ENCODE peak calls at places on chromosomes 3 and 15, in eight cellular contexts. W is right lobe of liver; U is activated CD8-positive, alpha-beta T cell treated with anti-CD3 and anti-CD28 coated beads for 36 hours; Z is pancreas; H is cardiac fibroblast; T is AG09309; M is fibroblast of mammary gland; I is heart right ventricle. X is an unnamed sample.

GRCh38 chr3:181948286-181948685 is 236.6 kb downstream of the SOX2 start:
- DNase-seq in W (no peak), T (no peak), H (no peak), M (no peak), U (no peak), Z (no peak), I (no peak), X (no peak)

GRCh38 chr15:67946701-67947100 is 106.9 kb upstream of the RNU6-1 start:
- DNase-seq in H (no peak), Z (no peak), T (no peak), M (no peak), W (no peak), U (no peak), I (no peak), X (no peak)

GRCh38 chr15:63025460-63025859 is 17.1 kb upstream of the TPM1 start:
- DNase-seq in U (no peak), M (no peak), H (no peak), Z (no peak), T (no peak), W (no peak), I (no peak), X (no peak)

GRCh38 chr3:69510481-69511031 is 124.7 kb upstream of the FRMD4B start:
- DNase-seq in T (no peak), W (no peak), H (no peak), Z (no peak), M (peak), I (no peak), U (no peak), X (no peak)

GRCh38 chr3:12446298-12446697 is 38.0 kb upstream of the TSEN2 start:
- DNase-seq in I (no peak), T (no peak), H (no peak), W (no peak), U (no peak), Z (no peak), M (no peak), X (no peak)

GRCh38 chr3:124850212-124850611 is 37.0 kb downstream of the ITGB5 start:
- DNase-seq in Z (no peak), H (no peak), W (no peak), M (no peak), I (no peak), U (no peak), T (no peak), X (no peak)

GRCh38 chr3:129793947-129794318 is 99.6 kb downstream of the TMCC1 start:
- DNase-seq in W (no peak), Z (no peak), M (peak), T (no peak), H (no peak), I (no peak), U (no peak), X (no peak)

GRCh38 chr15:78680416-78681068 is 39.5 kb upstream of the CHRNB4 start:
- DNase-seq in W (peak), Z (no peak), U (no peak), I (no peak), M (no peak), T (no peak), H (no peak), X (no peak)

GRCh38 chr3:38579146-38579545 is 70.3 kb downstream of the SCN5A start:
- DNase-seq in T (no peak), M (no peak), H (peak), W (no peak), Z (peak), U (no peak), I (peak), X (no peak)

GRCh38 chr15:61750271-61751084 is 309.8 kb downstream of the VPS13C start:
- DNase-seq in Z (no peak), M (no peak), U (no peak), W (no peak), I (no peak), T (no peak), H (no peak), X (no peak)

GRCh38 chr15:31574761-31575160 is 248.1 kb downstream of the KLF13 start:
- DNase-seq in W (no peak), I (no peak), U (no peak), Z (no peak), M (no peak), T (no peak), H (no peak), X (no peak)

GRCh38 chr3:12938258-12938711 is 96.9 kb upstream of the RPL32 start:
- DNase-seq in W (no peak), I (no peak), H (peak), U (no peak), M (peak), Z (no peak), T (no peak), X (no peak)

GRCh38 chr3:138578141-138578540 is 15.9 kb downstream of the CEP70 start:
- DNase-seq in H (no peak), U (no peak), Z (no peak), I (no peak), T (no peak), M (no peak), W (no peak), X (no peak)

GRCh38 chr3:161345023-161345422 is 26.3 kb downstream of the SPTSSB start:
- DNase-seq in I (no peak), Z (no peak), H (no peak), W (no peak), T (no peak), U (no peak), M (no peak), X (no peak)

GRCh38 chr3:117681619-117682018 is 972.0 kb downstream of the TUSC7 start:
- DNase-seq in I (no peak), Z (no peak), M (peak), W (no peak), T (peak), H (peak), U (no peak), X (no peak)

GRCh38 chr3:58628823-58629562 is 37.6 kb downstream of the FAM3D start:
- DNase-seq in U (no peak), W (no peak), H (peak), T (peak), I (no peak), Z (no peak), M (peak), X (no peak)

GRCh38 chr15:91186892-91187644 is 87.0 kb downstream of the SV2B start:
- DNase-seq in Z (no peak), U (peak), H (peak), T (no peak), W (no peak), M (peak), I (no peak), X (peak)

GRCh38 chr15:98077186-98077585 is 116.7 kb downstream of the ARRDC4 start:
- DNase-seq in T (no peak), U (no peak), H (peak), Z (no peak), I (no peak), W (no peak), M (peak), X (no peak)

GRCh38 chr3:190306513-190307163 is 15.6 kb downstream of the CLDN1 start:
- DNase-seq in M (peak), Z (no peak), T (peak), H (peak), I (no peak), W (peak), U (peak), X (no peak)

GRCh38 chr3:177212278-177212610 is 15.0 kb upstream of the TBL1XR1 start:
- DNase-seq in H (no peak), M (no peak), W (no peak), Z (no peak), U (no peak), T (no peak), I (no peak), X (no peak)

GRCh38 chr3:140753865-140754754 is 76.2 kb downstream of the TRIM42 start:
- DNase-seq in H (no peak), Z (no peak), W (no peak), U (no peak), I (no peak), T (no peak), M (no peak), X (no peak)

GRCh38 chr3:152026033-152026556 is 152.7 kb downstream of the SUCNR1 start:
- DNase-seq in T (peak), U (no peak), M (peak), H (peak), I (no peak), Z (no peak), W (no peak), X (no peak)

GRCh38 chr3:185797108-185797881 is 27.5 kb downstream of the IGF2BP2 start:
- DNase-seq in T (no peak), W (no peak), I (no peak), U (no peak), Z (no peak), H (no peak), M (no peak), X (no peak)

GRCh38 chr3:64163019-64163754 is 62.1 kb downstream of the PRICKLE2 start:
- DNase-seq in W (no peak), U (no peak), M (no peak), Z (no peak), H (no peak), I (no peak), T (no peak), X (no peak)

GRCh38 chr3:39668420-39668819 is 141.0 kb upstream of the MYRIP start:
- DNase-seq in U (peak), H (peak), T (peak), W (no peak), M (peak), I (no peak), Z (no peak), X (no peak)

GRCh38 chr3:128340198-128340903 is 126.3 kb downstream of the DNAJB8 start:
- DNase-seq in I (no peak), M (no peak), T (no peak), U (no peak), Z (peak), H (no peak), W (no peak), X (no peak)

GRCh38 chr15:81809543-81809942 is 236.3 kb downstream of the MEX3B start:
- DNase-seq in T (no peak), H (no peak), W (no peak), U (peak), Z (no peak), I (no peak), M (peak), X (no peak)

GRCh38 chr3:159432721-159433300 is 555.8 kb upstream of the IL12A start:
- DNase-seq in T (no peak), Z (no peak), U (no peak), H (peak), I (no peak), W (no peak), M (peak), X (no peak)

GRCh38 chr15:73886717-73887345 is 13.5 kb downstream of the TBC1D21 start:
- DNase-seq in Z (no peak), U (no peak), H (no peak), M (no peak), I (no peak), T (no peak), W (peak), X (no peak)

GRCh38 chr15:67185051-67185450 is 69.4 kb downstream of the AAGAB start:
- DNase-seq in M (no peak), I (no peak), H (no peak), Z (no peak), W (no peak), U (no peak), T (no peak), X (peak)

GRCh38 chr15:90322531-90322930 is 29.6 kb upstream of the ZNF774 start:
- DNase-seq in Z (no peak), W (no peak), H (no peak), T (no peak), I (no peak), U (no peak), M (no peak), X (no peak)

GRCh38 chr3:15476378-15476777 is 45.1 kb downstream of the COLQ start:
- DNase-seq in I (no peak), M (peak), T (no peak), U (no peak), Z (no peak), W (no peak), H (peak), X (no peak)

GRCh38 chr15:74368121-74368520 is 675 bp upstream of the CYP11A1 start:
- DNase-seq in W (no peak), I (no peak), Z (no peak), U (no peak), H (no peak), T (no peak), M (no peak), X (no peak)

GRCh38 chr3:104425416-104425815 is 941.3 kb upstream of the ALCAM start:
- DNase-seq in T (no peak), U (no peak), H (no peak), I (no peak), W (no peak), M (no peak), Z (no peak), X (no peak)

GRCh38 chr3:179454887-179455286 is 3.6 kb upstream of the GNB4 start:
- DNase-seq in M (peak), U (no peak), I (no peak), H (peak), W (no peak), T (no peak), Z (no peak), X (no peak)

GRCh38 chr3:126621627-126622345 is 33.1 kb downstream of the TXNRD3 start:
- DNase-seq in M (peak), I (no peak), T (no peak), H (peak), W (no peak), U (no peak), Z (no peak), X (no peak)

GRCh38 chr15:78628227-78628626 is 7.4 kb upstream of the CHRNA3 start:
- DNase-seq in Z (no peak), I (no peak), U (no peak), T (no peak), M (no peak), H (no peak), W (no peak), X (no peak)

GRCh38 chr3:122497425-122497824 is 17.3 kb downstream of the KPNA1 start:
- DNase-seq in Z (no peak), U (peak), M (peak), H (peak), I (no peak), T (peak), W (no peak), X (peak)

GRCh38 chr3:49869525-49870126 is at the start of gene CAMKV:
- DNase-seq in M (no peak), H (no peak), U (peak), W (no peak), T (no peak), Z (peak), I (no peak), X (peak)

GRCh38 chr3:13588221-13588701 is 39.3 kb downstream of the FBLN2 start:
- DNase-seq in T (no peak), H (no peak), W (no peak), U (no peak), Z (no peak), M (no peak), I (no peak), X (no peak)

DNA sequence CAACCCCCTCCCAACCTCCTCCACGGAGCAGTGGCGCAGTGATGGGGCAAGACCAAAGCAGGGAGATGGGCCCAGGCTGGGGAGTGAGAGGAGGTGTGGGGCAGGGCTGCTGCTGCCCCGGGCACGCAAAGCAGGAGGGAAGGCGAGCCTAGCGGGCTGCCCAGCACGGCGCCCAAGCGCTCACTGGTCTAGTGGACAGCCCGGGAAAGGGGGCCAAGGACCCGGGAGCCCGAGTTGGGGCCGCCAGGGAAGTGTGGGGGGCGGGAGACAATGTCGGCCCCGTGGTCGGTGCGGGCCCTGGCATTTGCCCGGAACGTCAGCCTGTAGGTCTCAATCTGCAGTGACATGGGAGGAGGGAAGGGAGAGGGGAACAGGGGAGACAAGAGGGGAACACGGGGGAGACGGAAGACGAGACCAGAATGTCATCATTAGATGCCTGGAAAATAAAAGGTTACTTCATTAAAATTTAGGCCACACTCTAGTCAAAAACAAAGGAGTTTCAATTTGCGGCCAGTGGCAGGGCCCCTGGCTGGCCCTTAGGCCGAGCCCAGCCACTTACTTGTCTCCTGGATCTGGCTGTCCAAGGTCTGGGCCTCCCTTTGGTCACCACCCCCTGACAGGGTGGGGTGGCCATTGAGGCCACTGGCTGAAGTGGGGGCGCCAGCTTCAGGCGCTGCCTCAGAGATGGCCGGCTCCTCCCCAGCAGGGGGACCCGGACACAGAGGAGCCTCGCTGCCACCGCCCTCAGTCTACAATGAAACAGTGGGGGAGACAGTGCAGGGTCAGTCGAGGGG is 49.9 kb downstream of the DHX30 start:
- DNase-seq in U (no peak), H (no peak), I (no peak), M (no peak), T (no peak), W (no peak), Z (no peak), X (no peak)
- TF ChIP-seq CTCF in U (no peak), H (no peak), I (no peak), M (no peak), T (no peak), W (no peak), Z (no peak), X (no peak)

GRCh38 chr3:146331967-146332366 is 81.1 kb upstream of the PLSCR4 start:
- DNase-seq in I (no peak), W (no peak), Z (no peak), M (no peak), U (no peak), T (no peak), H (no peak), X (no peak)
- TF ChIP-seq CTCF in I (no peak), W (no peak), Z (no peak), M (no peak), U (no peak), T (no peak), H (no peak), X (no peak)

GRCh38 chr15:42491540-42492225 is 742 bp upstream of the ZNF106 start:
- DNase-seq in M (no peak), W (no peak), Z (no peak), U (no peak), H (peak), T (no peak), I (no peak), X (no peak)

GRCh38 chr15:42490246-42490742 is 647 bp downstream of the ZNF106 start:
- DNase-seq in W (no peak), I (no peak), M (no peak), T (no peak), U (no peak), Z (no peak), H (peak), X (peak)

GRCh38 chr15:42493694-42494093 is 1.7 kb upstream of the SNAP23 start:
- DNase-seq in T (no peak), H (no peak), M (no peak), W (no peak), U (no peak), I (no peak), Z (no peak), X (no peak)

GRCh38 chr15:42494998-42495360 is 455 bp upstream of the SNAP23 start:
- DNase-seq in T (no peak), H (peak), W (peak), U (no peak), M (peak), I (no peak), Z (no peak), X (no peak)

DNA sequence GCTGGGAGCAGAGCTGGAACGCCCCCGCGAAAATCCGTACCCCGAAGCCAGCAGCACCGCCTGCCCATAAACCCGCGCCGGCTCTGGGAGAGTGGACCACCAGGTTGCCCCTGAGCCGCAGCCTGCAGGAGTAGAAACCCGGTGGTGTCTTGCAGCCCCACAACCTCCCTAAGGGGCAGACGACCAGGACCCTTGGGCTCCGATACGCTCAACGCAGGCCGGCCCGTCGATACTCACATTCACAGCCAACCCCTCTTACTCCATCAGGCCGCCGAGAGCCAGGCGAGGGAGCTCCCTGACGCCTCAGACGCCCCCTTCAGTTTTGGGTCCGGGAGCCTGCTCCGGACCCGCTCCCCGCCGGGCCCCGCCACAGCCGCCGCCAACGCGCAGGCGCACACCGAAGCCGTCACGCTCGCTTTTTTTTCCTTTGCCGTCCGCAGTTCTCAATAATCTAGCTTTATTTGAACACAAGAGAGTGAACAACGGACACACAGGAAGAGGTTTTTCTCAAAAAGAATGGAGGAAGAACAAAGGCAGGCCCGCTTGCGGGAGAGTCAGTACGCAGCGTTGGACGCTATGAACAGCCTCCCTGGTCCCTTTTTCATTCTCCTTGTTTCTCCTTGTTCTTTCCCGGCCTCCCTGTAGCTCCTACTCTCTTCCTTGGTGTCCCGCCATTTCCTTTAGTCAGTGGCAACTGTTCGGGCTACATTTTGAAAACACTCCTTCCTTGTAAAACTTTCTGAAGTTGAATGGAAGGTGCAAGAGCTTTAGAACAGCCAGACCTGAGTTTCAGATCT is at the start of gene ZNF106:
- DNase-seq in H (peak), Z (peak), U (peak), I (peak), M (peak), T (peak), W (peak), X (peak)
- TF ChIP-seq CTCF in H (no peak), Z (no peak), U (no peak), I (no peak), M (no peak), T (no peak), W (no peak), X (peak)

DNA sequence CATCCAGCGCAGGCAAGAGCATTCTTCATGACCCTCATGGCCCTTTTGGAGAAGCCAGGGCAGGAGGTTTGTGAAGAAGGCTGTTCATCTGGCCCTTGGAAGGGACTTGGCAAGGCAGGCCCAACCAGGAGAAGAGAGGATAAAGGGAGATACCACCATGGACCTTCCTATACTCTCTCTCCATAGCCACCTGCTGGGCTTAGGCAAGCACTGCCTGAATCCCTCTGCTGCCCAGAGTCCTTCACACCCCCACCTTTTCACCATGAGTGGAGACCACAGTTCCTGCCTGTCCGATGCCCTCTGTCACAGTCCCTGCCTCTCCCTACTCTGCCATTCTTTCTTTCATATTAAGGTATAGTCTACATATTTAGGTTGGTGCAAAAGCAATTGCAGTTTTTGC is 10.6 kb upstream of the SFMBT1 start:
- DNase-seq in H (peak), U (no peak), Z (no peak), M (no peak), I (no peak), T (no peak), W (no peak), X (no peak)
- TF ChIP-seq CTCF in H (peak), U (peak), Z (no peak), M (peak), I (no peak), T (peak), W (peak), X (peak)

X was measured in GM13976.